ENCODE peak calls at places on chromosome 21, in eight cellular contexts. V is SK-N-DZ; O is GM12892; E is NCI-H1436 treated with DMSO at 0.1 percent for 48 hours; A is activated CD4-positive, alpha-beta T cell treated with anti-CD3 and anti-CD28 coated beads, Interleukin-2, amount 10 ng/mL, durations not matched to agents 7 days and 5 days; G is EL; M is CD8-positive, alpha-beta memory T cell; P is neural progenitor cell. U is an unnamed sample.
A peak's percentile ranks its signal among the peaks of the same experiment; 100 is the strongest.

GRCh38 chr21:46046471-46046870 is 51.4 kb upstream of the COL6A2 start:
- DNase-seq in V (no peak), O (no peak), E (no peak), A (no peak), G (no peak), M (no peak), P (no peak), U (no peak)

GRCh38 chr21:43329361-43330269 is 97.3 kb downstream of the SIK1 start:
- DNase-seq in V (no peak), O (no peak), E (no peak), A (no peak), G (no peak), M (no peak), P (no peak), U (peak; percentile 36)

GRCh38 chr21:43853851-43854772 is 10.9 kb upstream of the AGPAT3 start:
- DNase-seq in V (no peak), O (no peak), E (no peak), A (no peak), G (no peak), M (no peak), P (no peak), U (no peak)

GRCh38 chr21:45724345-45724961 is 80.9 kb downstream of the PCBP3 start:
- DNase-seq in V (no peak), O (no peak), E (no peak), A (no peak), G (no peak), M (no peak), P (no peak), U (no peak)

GRCh38 chr21:43779660-43780059 is 3.6 kb upstream of the CSTB start:
- DNase-seq in V (no peak), O (no peak), E (no peak), A (no peak), G (no peak), M (no peak), P (no peak), U (no peak)

GRCh38 chr21:29114765-29115164 is 15.7 kb upstream of the MAP3K7CL start:
- DNase-seq in V (no peak), O (no peak), E (no peak), A (no peak), G (peak; percentile 95), M (no peak), P (peak; percentile 24), U (no peak)

GRCh38 chr21:43306911-43307676 is 119.8 kb downstream of the SIK1 start:
- DNase-seq in V (no peak), O (peak; percentile 59), E (peak; percentile 65), A (no peak), G (peak; percentile 82), M (no peak), P (no peak), U (no peak)

GRCh38 chr21:42558846-42559245 is 45.2 kb downstream of the SLC37A1 start:
- DNase-seq in V (no peak), O (no peak), E (no peak), A (no peak), G (no peak), M (no peak), P (no peak), U (no peak)

GRCh38 chr21:15928196-15928595 is 198.4 kb downstream of the USP25 start:
- DNase-seq in V (no peak), O (no peak), E (no peak), A (no peak), G (no peak), M (no peak), P (no peak), U (no peak)

GRCh38 chr21:45350206-45350854 is 54.6 kb upstream of the COL18A1 start:
- DNase-seq in V (no peak), O (no peak), E (no peak), A (no peak), G (no peak), M (no peak), P (no peak), U (no peak)

GRCh38 chr21:45302082-45303061 is 14.7 kb upstream of the POFUT2 start:
- DNase-seq in V (no peak), O (no peak), E (no peak), A (peak; percentile 75), G (no peak), M (no peak), P (no peak), U (peak; percentile 63)

GRCh38 chr21:38817371-38818335 is 11.9 kb downstream of the ETS2 start:
- DNase-seq in V (no peak), O (no peak), E (no peak), A (no peak), G (peak; percentile 82), M (no peak), P (no peak), U (no peak)

GRCh38 chr21:46667735-46668380 is 32.4 kb downstream of the PRMT2 start:
- DNase-seq in V (no peak), O (no peak), E (no peak), A (no peak), G (peak; percentile 59), M (no peak), P (peak; percentile 79), U (peak; percentile 70)

GRCh38 chr21:36150192-36150711 is 6.4 kb upstream of the DOP1B start:
- DNase-seq in V (no peak), O (no peak), E (no peak), A (no peak), G (peak; percentile 41), M (no peak), P (no peak), U (no peak)

GRCh38 chr21:46392921-46393320 is 65.8 kb upstream of the DIP2A start:
- DNase-seq in V (no peak), O (no peak), E (no peak), A (no peak), G (peak; percentile 23), M (no peak), P (no peak), U (no peak)

GRCh38 chr21:41601573-41602371 is 93.8 kb upstream of the TMPRSS2 start:
- DNase-seq in V (no peak), O (no peak), E (no peak), A (no peak), G (peak; percentile 50), M (no peak), P (no peak), U (no peak)

GRCh38 chr21:17492415-17493168 is 20.3 kb upstream of the CXADR start:
- DNase-seq in V (no peak), O (no peak), E (no peak), A (no peak), G (no peak), M (no peak), P (no peak), U (no peak)

GRCh38 chr21:31974454-31974985 is 101.7 kb downstream of the HUNK start:
- DNase-seq in V (no peak), O (no peak), E (no peak), A (peak; percentile 61), G (no peak), M (no peak), P (peak; percentile 67), U (no peak)

GRCh38 chr21:45768011-45768740 is 124.7 kb downstream of the PCBP3 start:
- DNase-seq in V (no peak), O (no peak), E (no peak), A (no peak), G (no peak), M (no peak), P (no peak), U (no peak)

GRCh38 chr21:38780879-38781278 is 24.9 kb upstream of the ETS2 start:
- DNase-seq in V (no peak), O (no peak), E (no peak), A (peak; percentile 26), G (no peak), M (no peak), P (no peak), U (no peak)

GRCh38 chr21:25717491-25718139 is 17.1 kb downstream of the ATP5PF start:
- DNase-seq in V (no peak), O (no peak), E (no peak), A (no peak), G (peak; percentile 26), M (no peak), P (no peak), U (no peak)

U was measured in retina.